ENCODE peak calls at places on chromosomes 16 and 17, in six cellular contexts. A is MM.1S, K is HCT116, V is GM23248, Q is OCI-LY7, M is hepatocyte. C is an unnamed sample.

GRCh38 chr17:64278614-64279013 is 15.6 kb upstream of the TEX2 start:
- DNase-seq in K (peak; percentile 16), M (no peak), A (no peak), V (peak; percentile 61), Q (peak; percentile 36), C (no peak)

GRCh38 chr17:6701719-6702118 is 11.4 kb downstream of the SLC13A5 start:
- DNase-seq in A (no peak), K (peak; percentile 33), V (peak; percentile 64), Q (peak; percentile 53), M (peak; percentile 47), C (peak; percentile 86)

GRCh38 chr17:38421224-38421841 is 6.9 kb upstream of the ARHGAP23 start:
- DNase-seq in Q (no peak), K (no peak), V (peak; percentile 65), M (peak; percentile 65), A (no peak), C (peak; percentile 52)

GRCh38 chr16:3171855-3172593 is 16.0 kb upstream of the OR1F1 start:
- DNase-seq in M (no peak), V (peak; percentile 15), K (no peak), Q (no peak), A (peak; percentile 44), C (peak; percentile 49)

GRCh38 chr17:5978496-5978895 is 91.7 kb upstream of the WSCD1 start:
- DNase-seq in V (no peak), M (no peak), A (no peak), Q (no peak), K (no peak), C (no peak)

GRCh38 chr16:8931864-8932263 is 31.8 kb downstream of the USP7 start:
- DNase-seq in Q (peak; percentile 52), V (peak; percentile 66), K (no peak), A (peak; percentile 26), M (peak; percentile 72), C (peak; percentile 81)

GRCh38 chr17:75848523-75849303 is 4.5 kb upstream of the UNC13D start:
- DNase-seq in A (peak; percentile 53), V (peak; percentile 57), Q (peak; percentile 83), K (peak; percentile 64), M (peak; percentile 86), C (peak; percentile 84)

GRCh38 chr17:64150237-64151015 is 20.5 kb upstream of the ERN1 start:
- DNase-seq in A (peak; percentile 45), V (peak; percentile 73), Q (no peak), M (peak; percentile 54), K (no peak), C (no peak)

GRCh38 chr17:56913000-56913866 is 616 bp downstream of the TRIM25 start:
- DNase-seq in Q (peak; percentile 50), V (peak; percentile 58), K (no peak), A (no peak), M (peak; percentile 27), C (peak; percentile 59)

GRCh38 chr16:73230651-73231050 is 182.7 kb upstream of the ZFHX3 start:
- DNase-seq in M (no peak), Q (no peak), K (no peak), V (no peak), A (no peak), C (no peak)

GRCh38 chr17:83103200-83103937 is 24.0 kb downstream of the METRNL start:
- DNase-seq in M (peak; percentile 63), A (no peak), V (peak; percentile 85), K (peak; percentile 66), Q (peak; percentile 30), C (peak; percentile 77)

GRCh38 chr17:81510524-81510797 is 2.1 kb downstream of the ACTG1 start:
- DNase-seq in V (no peak), Q (no peak), K (no peak), M (no peak), A (peak; percentile 4), C (no peak)

GRCh38 chr17:64146418-64147109 is 16.6 kb upstream of the ERN1 start:
- DNase-seq in M (peak; percentile 74), Q (peak; percentile 70), V (peak; percentile 76), K (no peak), A (peak; percentile 36), C (peak; percentile 76)

GRCh38 chr17:199195-199604 is 17.8 kb upstream of the DOC2B start:
- DNase-seq in Q (no peak), K (no peak), A (no peak), V (peak; percentile 34), M (peak; percentile 27), C (no peak)

GRCh38 chr16:85344502-85345128 is 232.3 kb upstream of the CIBAR2 start:
- DNase-seq in A (no peak), M (no peak), Q (no peak), K (no peak), V (no peak), C (no peak)

GRCh38 chr16:85347213-85347591 is 234.9 kb upstream of the CIBAR2 start:
- DNase-seq in A (no peak), K (no peak), Q (no peak), V (peak; percentile 39), M (peak; percentile 44), C (peak; percentile 60)

GRCh38 chr16:85346404-85347212 is 234.3 kb upstream of the CIBAR2 start:
- DNase-seq in V (no peak), K (no peak), M (no peak), A (no peak), Q (no peak), C (no peak)

GRCh38 chr16:85342348-85342747 is 230.1 kb upstream of the CIBAR2 start:
- DNase-seq in V (no peak), Q (no peak), A (no peak), M (no peak), K (no peak), C (no peak)

DNA sequence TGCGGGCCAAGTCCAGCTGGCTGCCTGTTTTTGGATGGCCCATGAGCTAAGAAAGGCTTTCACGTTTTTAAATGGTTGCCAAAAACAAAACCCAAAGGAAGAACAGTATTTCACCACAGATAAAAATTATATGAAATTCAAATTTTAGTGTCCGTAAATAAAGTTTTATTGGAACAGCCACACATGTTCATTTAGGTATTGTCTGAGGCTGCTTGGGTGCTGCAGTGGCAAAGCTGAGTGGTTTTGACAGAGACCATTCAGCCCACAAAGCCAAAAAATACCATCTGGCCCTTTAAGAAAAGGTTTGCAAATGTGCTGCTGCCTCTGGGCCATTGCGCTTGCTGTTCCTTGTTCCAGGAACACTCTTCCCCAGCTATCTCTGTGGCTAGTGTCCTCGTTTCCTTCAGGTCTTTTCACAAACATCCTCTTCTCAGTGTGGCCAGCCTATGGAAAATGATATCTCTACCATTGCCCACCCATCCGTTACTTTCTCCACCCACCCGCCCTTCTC is 232.9 kb upstream of the CIBAR2 start:
- DNase-seq in V (no peak), A (no peak), M (no peak), Q (no peak), K (no peak), C (no peak)
- TF ChIP-seq EZH2phosphoT487 in V (no peak), A (no peak), M (no peak), Q (no peak), K (no peak), C (no peak)

GRCh38 chr17:21375757-21376584 is at the start of gene KCNJ12:
- DNase-seq in V (peak; percentile 52), A (no peak), Q (no peak), K (no peak), M (peak; percentile 39), C (peak; percentile 80)

GRCh38 chr17:21377821-21378396 is 1.8 kb downstream of the KCNJ12 start:
- DNase-seq in Q (no peak), A (no peak), V (no peak), K (no peak), M (no peak), C (peak; percentile 78)

GRCh38 chr17:21376585-21376834 is 353 bp downstream of the KCNJ12 start:
- DNase-seq in A (no peak), M (no peak), K (no peak), V (no peak), Q (no peak), C (peak; percentile 82)

GRCh38 chr17:21378553-21378952 is 2.4 kb downstream of the KCNJ12 start:
- DNase-seq in A (no peak), Q (no peak), V (no peak), M (no peak), K (no peak), C (no peak)

GRCh38 chr17:21376835-21377690 is 906 bp downstream of the KCNJ12 start:
- DNase-seq in V (peak; percentile 73), A (no peak), M (peak; percentile 58), Q (no peak), K (no peak), C (no peak)
- H2AFZ ChIP-seq in V (peak overlapping the region; percentile 77), A (no peak overlapping the region), M (peak overlapping the region; percentile 36), Q (no peak overlapping the region), K (no peak overlapping the region), C (peak overlapping the region; percentile 92)

GRCh38 chr16:17470871-17471744 is at the start of gene XYLT1:
- DNase-seq in A (peak; percentile 23), V (peak; percentile 100), Q (peak; percentile 57), K (no peak), M (peak; percentile 71), C (peak; percentile 83)

GRCh38 chr16:17469742-17470001 is 1.1 kb downstream of the XYLT1 start:
- DNase-seq in M (no peak), K (no peak), V (no peak), A (peak; percentile 27), Q (no peak), C (no peak)

GRCh38 chr16:17469011-17469741 is 1.6 kb downstream of the XYLT1 start:
- DNase-seq in A (peak; percentile 23), V (peak; percentile 89), M (no peak), Q (peak; percentile 41), K (no peak), C (peak; percentile 17)

GRCh38 chr16:17471745-17472075 is 950 bp upstream of the XYLT1 start:
- DNase-seq in M (no peak), V (peak; percentile 88), K (no peak), A (no peak), Q (no peak), C (no peak)

DNA sequence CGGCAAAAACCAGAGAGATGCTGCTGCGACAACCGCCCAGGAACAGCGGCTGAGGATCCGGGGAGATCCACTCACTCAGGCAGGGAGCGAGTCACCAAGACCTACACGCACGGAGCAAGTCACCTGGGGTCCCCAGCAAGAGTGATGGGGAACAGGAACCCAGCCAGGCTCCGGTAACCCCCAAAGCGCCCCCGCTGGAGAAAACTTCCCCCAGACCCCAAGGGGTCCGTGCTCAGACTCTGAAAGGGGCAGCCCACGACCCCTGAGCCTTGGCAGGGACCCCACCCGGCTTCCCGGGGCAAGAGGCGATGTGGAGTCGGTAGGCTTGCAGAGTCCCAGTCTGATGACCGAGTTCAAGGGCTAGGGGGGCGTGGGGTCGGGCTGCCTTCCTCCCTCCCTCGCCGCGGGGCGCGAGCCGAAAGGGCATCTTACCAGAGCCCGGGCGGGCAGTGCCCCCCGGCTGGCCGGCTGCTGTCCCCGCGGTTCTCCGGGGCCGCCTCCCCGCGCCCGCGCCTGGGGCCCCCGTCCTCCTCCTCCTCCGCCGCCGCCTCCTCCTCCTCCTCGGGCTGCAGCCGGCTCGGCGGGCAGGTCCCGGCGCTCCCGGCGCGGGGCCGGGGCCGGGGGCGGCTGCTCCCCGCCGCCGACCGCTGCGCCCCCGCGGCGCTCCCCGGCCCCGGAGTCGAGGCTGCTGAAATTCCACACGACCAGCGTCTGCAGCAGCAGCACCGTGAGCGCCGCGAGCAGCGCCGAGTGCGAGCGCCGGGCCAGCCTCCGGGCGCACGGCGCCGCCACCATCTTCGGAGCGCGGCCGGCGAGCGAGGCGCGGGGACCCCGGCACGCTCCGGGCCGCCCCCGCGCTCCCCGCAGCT is 524 bp downstream of the XYLT1 start:
- DNase-seq in V (peak; percentile 65), M (peak; percentile 29), Q (peak; percentile 55), K (no peak), A (peak; percentile 16), C (peak; percentile 31)
- TF ChIP-seq EZH2phosphoT487 in V (no peak), M (no peak), Q (no peak), K (no peak), A (no peak), C (no peak)

DNA sequence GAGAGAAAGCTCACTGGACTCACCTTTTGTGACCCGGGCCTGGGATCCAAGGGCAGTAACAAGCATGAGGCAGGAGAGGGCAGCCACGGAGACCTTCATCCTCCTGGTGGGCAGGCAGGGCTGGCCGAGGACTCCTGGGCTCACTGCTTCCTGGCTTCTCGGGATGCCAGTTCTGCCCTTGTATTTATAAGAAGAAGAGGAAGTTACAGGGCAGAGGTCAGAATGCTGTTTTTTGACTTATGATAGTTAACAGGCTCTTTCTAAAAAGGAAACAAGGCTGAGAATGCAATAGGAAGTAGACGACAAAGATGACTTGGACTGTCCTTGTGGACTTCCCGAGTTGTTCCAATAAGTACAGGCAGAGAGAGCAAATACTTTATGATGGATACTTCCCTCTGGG is at the start of gene CCL23:
- DNase-seq in M (no peak), V (no peak), K (no peak), Q (no peak), A (no peak), C (no peak)
- H2AFZ ChIP-seq in M (no peak within 1 kb of the TSS), V (no peak within 1 kb of the TSS), K (no peak within 1 kb of the TSS), Q (no peak within 1 kb of the TSS), A (no peak within 1 kb of the TSS), C (no peak within 1 kb of the TSS)

C was measured in neural progenitor cell.